ENCODE peak calls at places on chromosomes 3 and 15, in four cellular contexts. P is foreskin fibroblast, R is Peyer's patch, Z is fibroblast of mammary gland. Y is an unnamed sample.
A peak's percentile ranks its signal among the peaks of the same experiment; 100 is the strongest.

GRCh38 chr15:79474252-79474651 is 42.1 kb downstream of the MINAR1 start:
- DNase-seq in P (peak; percentile 11), R (no peak), Z (peak; percentile 73), Y (no peak)

GRCh38 chr3:99708207-99708745 is 69.9 kb downstream of the COL8A1 start:
- DNase-seq in P (no peak), R (no peak), Z (no peak), Y (no peak)

GRCh38 chr3:13524979-13525669 is 23.8 kb upstream of the FBLN2 start:
- DNase-seq in P (no peak), R (peak; percentile 11), Z (peak; percentile 88), Y (no peak)

GRCh38 chr3:41507336-41508062 is 308.2 kb downstream of the CTNNB1 start:
- DNase-seq in P (no peak), R (no peak), Z (no peak), Y (no peak)

GRCh38 chr3:170614214-170614966 is 28.5 kb upstream of the SLC7A14 start:
- DNase-seq in P (peak; percentile 88), R (no peak), Z (peak; percentile 96), Y (no peak)

GRCh38 chr3:73787620-73788019 is 162.9 kb upstream of the PDZRN3 start:
- DNase-seq in P (peak; percentile 45), R (no peak), Z (peak; percentile 67), Y (no peak)

GRCh38 chr3:152943645-152944044 is 108.7 kb downstream of the P2RY1 start:
- DNase-seq in P (no peak), R (no peak), Z (no peak), Y (no peak)

GRCh38 chr15:58755956-58756355 is 6.4 kb upstream of the ADAM10 start:
- DNase-seq in P (no peak), R (no peak), Z (peak; percentile 25), Y (no peak)

GRCh38 chr15:89893027-89893426 is 767 bp downstream of the AP3S2 start:
- DNase-seq in P (no peak), R (no peak), Z (peak; percentile 27), Y (no peak)

GRCh38 chr3:38721207-38721772 is 71.8 kb upstream of the SCN5A start:
- DNase-seq in P (no peak), R (no peak), Z (no peak), Y (no peak)

GRCh38 chr3:148223266-148223665 is 474.4 kb upstream of the AGTR1 start:
- DNase-seq in P (no peak), R (no peak), Z (peak; percentile 9), Y (no peak)

GRCh38 chr3:105611304-105612192 is 244.8 kb downstream of the ALCAM start:
- DNase-seq in P (no peak), R (no peak), Z (no peak), Y (no peak)

GRCh38 chr15:71458089-71458660 is 342.9 kb downstream of the THSD4 start:
- DNase-seq in P (no peak), R (no peak), Z (no peak), Y (no peak)

GRCh38 chr3:159914421-159914820 is 74.2 kb upstream of the IL12A start:
- DNase-seq in P (no peak), R (no peak), Z (no peak), Y (no peak)

GRCh38 chr3:43001094-43001553 is 22.0 kb downstream of the GASK1A start:
- DNase-seq in P (peak; percentile 78), R (no peak), Z (peak; percentile 98), Y (no peak)

GRCh38 chr3:122101646-122102045 is 46.5 kb downstream of the CD86 start:
- DNase-seq in P (no peak), R (no peak), Z (peak; percentile 64), Y (peak; percentile 70)

GRCh38 chr3:73055583-73056364 is 5.7 kb upstream of the EBLN2 start:
- DNase-seq in P (no peak), R (no peak), Z (no peak), Y (no peak)

GRCh38 chr3:186168976-186169375 is 60.1 kb upstream of the ETV5 start:
- DNase-seq in P (no peak), R (no peak), Z (no peak), Y (no peak)

GRCh38 chr3:142433110-142433509 is 14.7 kb downstream of the XRN1 start:
- DNase-seq in P (no peak), R (no peak), Z (no peak), Y (no peak)

GRCh38 chr15:34987623-34987981 is 485 bp downstream of the ZNF770 start:
- DNase-seq in P (no peak), R (no peak), Z (no peak), Y (no peak)

GRCh38 chr15:81575436-81576123 is 201.6 kb upstream of the TMC3 start:
- DNase-seq in P (no peak), R (no peak), Z (peak; percentile 5), Y (no peak)

GRCh38 chr15:77747175-77748077 is 114.7 kb upstream of the LINGO1 start:
- DNase-seq in P (no peak), R (no peak), Z (no peak), Y (no peak)

GRCh38 chr3:24164967-24165366 is 219.9 kb downstream of the NR1D2 start:
- DNase-seq in P (no peak), R (no peak), Z (no peak), Y (no peak)

GRCh38 chr3:87949189-87949878 is 109.5 kb downstream of the CGGBP1 start:
- DNase-seq in P (no peak), R (no peak), Z (no peak), Y (peak; percentile 21)

GRCh38 chr3:163562625-163563024 is 1515.7 kb downstream of the SI start:
- DNase-seq in P (no peak), R (no peak), Z (peak; percentile 0), Y (no peak)

GRCh38 chr3:140004271-140004670 is 69.3 kb downstream of the CLSTN2 start:
- DNase-seq in P (no peak), R (no peak), Z (no peak), Y (no peak)

GRCh38 chr3:160027541-160028195 is 39.0 kb downstream of the IL12A start:
- DNase-seq in P (peak; percentile 70), R (no peak), Z (peak; percentile 73), Y (peak; percentile 68)

GRCh38 chr15:51260262-51260661 is 78.1 kb downstream of the CYP19A1 start:
- DNase-seq in P (peak; percentile 82), R (no peak), Z (peak; percentile 96), Y (no peak)

GRCh38 chr3:140396110-140396509 is 281.8 kb upstream of the TRIM42 start:
- DNase-seq in P (no peak), R (no peak), Z (no peak), Y (no peak)

GRCh38 chr15:78047631-78048409 is 29.7 kb downstream of the TBC1D2B start:
- DNase-seq in P (no peak), R (no peak), Z (peak; percentile 81), Y (no peak)

GRCh38 chr3:134317106-134317947 is 56.9 kb downstream of the AMOTL2 start:
- DNase-seq in P (no peak), R (no peak), Z (peak; percentile 73), Y (no peak)

GRCh38 chr3:193702967-193703366 is 110.0 kb downstream of the OPA1 start:
- DNase-seq in P (peak; percentile 21), R (no peak), Z (peak; percentile 63), Y (no peak)

GRCh38 chr3:193708270-193708669 is 115.3 kb downstream of the OPA1 start:
- DNase-seq in P (no peak), R (no peak), Z (no peak), Y (no peak)

GRCh38 chr3:193701896-193702644 is 109.1 kb downstream of the OPA1 start:
- DNase-seq in P (no peak), R (no peak), Z (peak; percentile 57), Y (peak; percentile 27)

GRCh38 chr3:193704431-193704830 is 111.4 kb downstream of the OPA1 start:
- DNase-seq in P (no peak), R (no peak), Z (no peak), Y (no peak)
- TF ChIP-seq CTCF in P (no peak), R (no peak), Z (no peak), Y (no peak)

GRCh38 chr3:27722957-27723802 is 1.1 kb upstream of the EOMES start:
- DNase-seq in P (no peak), R (no peak), Z (no peak), Y (no peak)
- H3K4me3 ChIP-seq in P (no peak overlapping the region), R (no peak overlapping the region), Z (no peak overlapping the region), Y (no peak overlapping the region)

GRCh38 chr3:197528190-197528589 is 27.6 kb downstream of the BDH1 start:
- DNase-seq in P (no peak), R (no peak), Z (no peak), Y (no peak)

GRCh38 chr3:197524128-197524527 is 31.6 kb downstream of the BDH1 start:
- DNase-seq in P (no peak), R (no peak), Z (no peak), Y (no peak)

GRCh38 chr3:197523551-197523950 is 32.2 kb downstream of the BDH1 start:
- DNase-seq in P (no peak), R (no peak), Z (no peak), Y (no peak)

GRCh38 chr3:197527569-197527968 is 28.2 kb downstream of the BDH1 start:
- DNase-seq in P (no peak), R (no peak), Z (no peak), Y (no peak)

GRCh38 chr3:197525706-197526105 is 30.1 kb downstream of the BDH1 start:
- DNase-seq in P (no peak), R (no peak), Z (peak; percentile 28), Y (no peak)
- TF ChIP-seq CTCF in P (peak; percentile 43), R (no peak), Z (peak; percentile 16), Y (peak; percentile 2)

GRCh38 chr3:114212646-114213045 is 24.7 kb downstream of the ZNF80 start:
- DNase-seq in P (no peak), R (no peak), Z (no peak), Y (no peak)
- H3K4me3 ChIP-seq in P (no peak overlapping the region), R (no peak overlapping the region), Z (no peak overlapping the region), Y (no peak overlapping the region)

GRCh38 chr3:138284079-138284478 is 45.6 kb downstream of the NME9 start:
- DNase-seq in P (no peak), R (no peak), Z (no peak), Y (no peak)

GRCh38 chr3:138281561-138281960 is 48.1 kb downstream of the NME9 start:
- DNase-seq in P (no peak), R (no peak), Z (no peak), Y (no peak)

GRCh38 chr3:138289260-138289659 is 40.4 kb downstream of the NME9 start:
- DNase-seq in P (no peak), R (no peak), Z (no peak), Y (no peak)

GRCh38 chr3:138282836-138283235 is 46.8 kb downstream of the NME9 start:
- DNase-seq in P (no peak), R (no peak), Z (no peak), Y (no peak)

DNA sequence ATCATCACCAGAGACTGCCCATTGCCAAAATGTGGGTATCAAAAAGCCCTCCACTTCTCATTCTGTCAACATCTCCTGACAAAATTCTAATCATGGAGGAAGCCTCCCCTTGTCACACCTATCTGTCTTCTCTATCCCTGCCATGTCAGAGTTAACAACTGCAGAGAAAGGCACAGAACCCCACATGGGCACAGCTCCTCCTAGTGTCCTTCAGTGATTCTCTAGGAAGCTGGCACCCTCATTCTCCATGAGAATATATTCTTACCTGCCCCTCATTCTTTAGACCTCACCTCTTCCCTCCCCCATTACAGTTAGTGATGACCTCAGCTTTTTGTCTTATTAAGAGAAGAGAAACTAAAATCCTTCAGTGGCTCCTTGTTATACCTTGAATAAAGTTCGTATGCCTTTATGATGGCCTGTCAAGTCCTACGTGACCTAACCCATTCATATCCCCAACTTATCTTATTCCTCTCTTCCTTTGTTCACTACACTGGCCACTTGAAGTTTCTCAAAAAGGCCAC is 44.6 kb downstream of the NME9 start:
- DNase-seq in P (no peak), R (no peak), Z (no peak), Y (no peak)
- TF ChIP-seq CTCF in P (peak; percentile 4), R (no peak), Z (peak; percentile 17), Y (peak; percentile 21)

Y was measured in GM06990.